ENCODE peak calls at places on chromosomes 2 and 18, in seven cellular contexts. J is right lobe of liver; F is stimulated activated CD8-positive, alpha-beta memory T cell treated with anti-CD3 and anti-CD28 coated beads, Interleukin-7, amount 100 ng/mL, for 48 hours; P is AG20443; Y is body of pancreas; D is SW480; B is kidney glomerular epithelial cell. T is an unnamed sample.

GRCh38 chr2:36704475-36705150 is 8.1 kb downstream of the VIT start:
- DNase-seq in J (no peak), P (peak; percentile 18), Y (no peak), D (no peak), B (no peak), F (no peak), T (no peak)

GRCh38 chr2:149184994-149185393 is 145.4 kb upstream of the LYPD6 start:
- DNase-seq in F (no peak), Y (peak; percentile 16), B (no peak), D (no peak), J (no peak), P (no peak), T (no peak)

GRCh38 chr2:234949762-234950434 is 1.9 kb upstream of the SH3BP4 start:
- DNase-seq in Y (no peak), F (no peak), B (peak; percentile 99), D (no peak), J (no peak), P (peak; percentile 72), T (no peak)

GRCh38 chr2:59301466-59302402 is 1060.6 kb upstream of the FANCL start:
- DNase-seq in J (no peak), B (peak; percentile 59), Y (peak; percentile 52), F (no peak), P (peak; percentile 81), D (peak; percentile 85), T (no peak)

GRCh38 chr2:238162516-238163441 is 4.0 kb downstream of the ERFE start:
- DNase-seq in Y (peak; percentile 18), F (no peak), D (no peak), B (peak; percentile 61), J (no peak), P (no peak), T (no peak)

GRCh38 chr2:66578067-66578852 is 143.3 kb downstream of the MEIS1 start:
- DNase-seq in D (no peak), B (no peak), F (no peak), Y (peak; percentile 73), J (no peak), P (no peak), T (no peak)

GRCh38 chr2:222423632-222424280 is 587 bp upstream of the SGPP2 start:
- DNase-seq in Y (no peak), D (peak; percentile 32), P (no peak), F (no peak), J (no peak), B (peak; percentile 66), T (no peak)

GRCh38 chr18:63518178-63519012 is 23.8 kb upstream of the SERPINB12 start:
- DNase-seq in Y (peak; percentile 70), B (peak; percentile 70), P (peak; percentile 61), F (no peak), J (no peak), D (peak; percentile 57), T (no peak)

GRCh38 chr2:239595711-239596110 is 194.9 kb upstream of the HDAC4 start:
- DNase-seq in B (no peak), J (no peak), Y (no peak), P (no peak), D (no peak), F (no peak), T (no peak)

GRCh38 chr2:71071681-71072398 is 3.4 kb downstream of the NAGK start:
- DNase-seq in P (no peak), B (no peak), J (peak; percentile 35), Y (no peak), F (peak; percentile 22), D (no peak), T (no peak)

GRCh38 chr2:84846041-84846663 is 34.7 kb downstream of the TRABD2A start:
- DNase-seq in J (no peak), Y (no peak), B (no peak), D (no peak), P (no peak), F (no peak), T (no peak)